ENCODE peak calls at places on chromosomes 12 and 14, in five cellular contexts. X, R, A, N and V are unnamed samples.
A peak's percentile ranks its signal among the peaks of the same experiment; 100 is the strongest.

GRCh38 chr14:94994245-94994644 is 163.1 kb downstream of the DICER1 start:
- DNase-seq in X (no peak), N (no peak), R (no peak), A (no peak), V (no peak)

GRCh38 chr14:88380405-88380804 is 5.1 kb upstream of the SPATA7 start:
- DNase-seq in R (no peak), X (peak; percentile 15), N (peak; percentile 61), A (no peak), V (no peak)

GRCh38 chr14:50321009-50321660 is 9.0 kb downstream of the DMAC2L start:
- DNase-seq in N (peak; percentile 97), R (peak; percentile 79), X (peak; percentile 71), A (peak; percentile 47), V (peak; percentile 78)

GRCh38 chr14:101116486-101117130 is 213.1 kb upstream of the RTL1 start:
- DNase-seq in R (no peak), A (no peak), X (no peak), N (no peak), V (no peak)

GRCh38 chr12:115619061-115619460 is 658.4 kb downstream of the MED13L start:
- DNase-seq in N (no peak), X (no peak), R (no peak), A (no peak), V (no peak)

GRCh38 chr14:37170993-37171392 is 1.4 kb downstream of the SLC25A21 start:
- DNase-seq in X (no peak), A (no peak), R (no peak), N (no peak), V (no peak)

GRCh38 chr14:78104130-78104529 is 66.0 kb upstream of the NRXN3 start:
- DNase-seq in A (no peak), R (no peak), N (no peak), X (no peak), V (no peak)

GRCh38 chr12:100995201-100995600 is 200.6 kb downstream of the ANO4 start:
- DNase-seq in R (no peak), X (peak; percentile 21), N (peak; percentile 23), A (no peak), V (no peak)

GRCh38 chr12:60148109-60148508 is 552.3 kb downstream of the SLC16A7 start:
- DNase-seq in A (no peak), R (peak; percentile 44), X (no peak), N (peak; percentile 84), V (no peak)

GRCh38 chr14:23052182-23052623 is 5.1 kb downstream of the CDH24 start:
- DNase-seq in X (no peak), N (no peak), R (no peak), A (peak; percentile 68), V (no peak)

GRCh38 chr12:86727151-86727550 is 471.0 kb upstream of the MGAT4C start:
- DNase-seq in N (peak; percentile 60), A (no peak), R (no peak), X (no peak), V (no peak)

GRCh38 chr14:76151398-76152332 is at the start of gene GPATCH2L:
- DNase-seq in X (peak; percentile 98), N (peak; percentile 92), A (peak; percentile 99), R (peak; percentile 57), V (peak; percentile 98)

GRCh38 chr12:67426067-67426466 is 156.9 kb downstream of the CAND1 start:
- DNase-seq in N (no peak), X (no peak), R (peak; percentile 77), A (no peak), V (no peak)

GRCh38 chr12:51395283-51396230 is 4.4 kb upstream of the GALNT6 start:
- DNase-seq in A (no peak), N (no peak), R (no peak), X (peak; percentile 57), V (peak; percentile 70)

GRCh38 chr12:49415426-49416040 is 48.3 kb downstream of the SPATS2 start:
- DNase-seq in R (no peak), X (no peak), N (no peak), A (no peak), V (no peak)

GRCh38 chr14:20750194-20750593 is 4.5 kb downstream of the EDDM3A start:
- DNase-seq in N (no peak), X (no peak), A (no peak), R (no peak), V (no peak)

GRCh38 chr12:13805038-13805437 is 176.4 kb downstream of the GRIN2B start:
- DNase-seq in A (no peak), X (no peak), R (no peak), N (no peak), V (no peak)

GRCh38 chr14:102591372-102591943 is 991 bp upstream of the RCOR1 start:
- DNase-seq in A (peak; percentile 34), N (no peak), R (no peak), X (peak; percentile 55), V (peak; percentile 56)

GRCh38 chr14:71354801-71355200 is 447.5 kb downstream of the PCNX1 start:
- DNase-seq in N (peak; percentile 25), X (no peak), R (no peak), A (no peak), V (no peak)

GRCh38 chr12:53219116-53219955 is 12.3 kb upstream of the ITGB7 start:
- DNase-seq in N (peak; percentile 49), A (no peak), R (no peak), X (peak; percentile 85), V (peak; percentile 83)

GRCh38 chr14:76762617-76763361 is 1.5 kb downstream of the VASH1 start:
- DNase-seq in X (no peak), N (no peak), R (no peak), A (no peak), V (no peak)

GRCh38 chr14:75371297-75371696 is 56.5 kb upstream of the JDP2 start:
- DNase-seq in A (no peak), X (no peak), N (no peak), R (no peak), V (no peak)

GRCh38 chr12:71755146-71755892 is 656 bp downstream of the RAB21 start:
- DNase-seq in R (peak; percentile 15), X (peak; percentile 68), N (peak; percentile 48), A (no peak), V (peak; percentile 72)

GRCh38 chr14:76770521-76771431 is 9.5 kb downstream of the VASH1 start:
- DNase-seq in A (no peak), X (no peak), N (no peak), R (no peak), V (no peak)

GRCh38 chr12:102197789-102198188 is at the start of gene PMCH:
- DNase-seq in X (peak; percentile 55), A (no peak), R (no peak), N (peak; percentile 40), V (no peak)

GRCh38 chr12:107091989-107092641 is 1.2 kb downstream of the CRY1 start:
- DNase-seq in X (peak; percentile 28), A (no peak), R (peak; percentile 84), N (peak; percentile 97), V (peak; percentile 30)

GRCh38 chr14:90300649-90301048 is 31.1 kb downstream of the NRDE2 start:
- DNase-seq in A (no peak), R (no peak), N (no peak), X (no peak), V (no peak)

GRCh38 chr14:90302529-90303303 is 29.0 kb downstream of the NRDE2 start:
- DNase-seq in N (no peak), A (no peak), R (no peak), X (no peak), V (no peak)

GRCh38 chr14:90303382-90303943 is 28.3 kb downstream of the NRDE2 start:
- DNase-seq in N (no peak), A (no peak), R (no peak), X (no peak), V (no peak)

GRCh38 chr14:90301122-90301521 is 30.6 kb downstream of the NRDE2 start:
- DNase-seq in A (no peak), R (no peak), X (no peak), N (no peak), V (no peak)

DNA sequence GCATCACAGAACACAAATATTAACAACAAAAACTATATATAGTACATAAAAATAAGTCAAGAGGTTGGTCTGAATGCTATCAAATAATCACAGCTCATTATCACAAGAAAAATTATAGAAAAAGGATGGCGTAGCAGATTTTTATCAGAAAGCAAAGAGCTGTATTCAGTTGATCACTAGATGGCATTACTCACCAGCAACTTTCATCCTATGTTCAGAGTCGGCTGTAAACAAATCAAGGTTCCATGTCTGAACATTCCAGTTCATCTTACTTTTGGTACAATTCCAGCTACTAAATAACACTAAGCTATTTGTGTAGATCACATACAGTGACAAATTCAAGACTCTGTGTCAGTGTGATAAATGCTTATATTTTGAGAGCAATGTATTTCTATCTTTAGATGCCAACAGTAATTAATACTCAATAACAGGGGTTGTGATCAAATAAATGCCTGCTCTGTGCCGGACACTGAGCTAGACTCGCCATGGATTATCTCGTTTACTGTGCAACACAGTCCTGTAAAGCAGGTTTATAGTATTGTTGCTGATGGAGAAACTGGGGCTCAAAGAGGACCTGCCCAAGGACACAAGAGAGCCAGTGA is 30.1 kb downstream of the NRDE2 start:
- DNase-seq in X (peak; percentile 39), R (peak; percentile 29), A (no peak), N (peak; percentile 60), V (no peak)
- TF ChIP-seq CTCF in X (peak; percentile 35), R (peak; percentile 60), A (no peak), N (peak; percentile 66), V (no peak)

GRCh38 chr12:108967869-108968540 is 52.9 kb downstream of the SVOP start:
- DNase-seq in X (no peak), N (peak; percentile 58), R (no peak), A (no peak), V (no peak)
- TF ChIP-seq CTCF in X (peak; percentile 43), N (peak; percentile 87), R (peak; percentile 16), A (peak; percentile 42), V (peak; percentile 34)

GRCh38 chr12:98422809-98423208 is 92.6 kb upstream of the TMPO start:
- DNase-seq in A (peak; percentile 71), R (no peak), X (no peak), N (peak; percentile 42), V (no peak)
- TF ChIP-seq CTCF in A (peak; percentile 32), R (peak; percentile 12), X (no peak), N (peak; percentile 56), V (no peak)

GRCh38 chr12:122009741-122010140 is 11.9 kb upstream of the BCL7A start:
- DNase-seq in X (no peak), R (no peak), N (no peak), A (no peak), V (no peak)
- TF ChIP-seq CTCF in X (no peak), R (no peak), N (no peak), A (no peak), V (no peak)

DNA sequence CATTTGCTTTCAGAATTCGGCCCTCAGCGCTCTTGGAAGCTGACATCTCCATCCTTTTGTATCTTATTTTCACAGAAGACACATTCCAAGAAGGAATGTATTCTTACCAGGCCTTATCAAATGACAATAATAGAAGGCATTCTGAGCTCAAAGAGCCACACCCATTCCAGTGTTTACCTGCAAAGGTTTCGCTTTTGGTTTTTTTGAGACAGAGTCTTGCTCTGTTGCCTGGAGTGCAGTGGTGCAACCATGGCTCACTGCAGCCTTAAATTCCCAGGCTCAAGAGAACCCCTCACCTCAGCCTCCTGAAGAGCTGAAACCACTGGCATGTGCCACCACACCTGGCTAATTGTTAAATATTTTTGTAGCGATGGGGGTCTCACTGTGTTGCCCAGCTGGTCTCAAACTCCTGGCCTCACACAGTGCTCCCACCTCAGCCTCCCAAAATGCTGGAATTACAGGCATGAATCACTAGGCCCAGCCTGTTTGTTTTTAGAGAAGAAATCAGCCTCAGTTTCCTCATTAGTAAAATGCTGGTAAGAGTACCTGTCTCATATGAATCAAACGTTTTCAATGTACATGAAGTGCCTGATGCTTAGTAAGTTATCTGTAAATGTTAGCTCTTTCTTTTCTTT is 69.2 kb downstream of the SLC6A12 start:
- DNase-seq in R (no peak), X (no peak), A (no peak), N (no peak), V (no peak)
- TF ChIP-seq CTCF in R (no peak), X (no peak), A (no peak), N (no peak), V (no peak)